ENCODE peak calls at places on chromosomes 12 and 14, in eight cellular contexts. N is cardiac fibroblast, Z is kidney, K is sigmoid colon, X is endothelial cell of umbilical vein, T is AG09309, D is lower leg skin, G is fibroblast of lung. Y is an unnamed sample.

GRCh38 chr12:20395791-20396550 is 27.6 kb downstream of the PDE3A start:
- DNase-seq in N (no peak), Z (no peak), K (no peak), X (no peak), T (no peak), D (no peak), G (no peak), Y (no peak)

GRCh38 chr12:47304161-47304560 is 224.4 kb upstream of the AMIGO2 start:
- DNase-seq in N (no peak), Z (no peak), K (no peak), X (no peak), T (no peak), D (no peak), G (no peak), Y (no peak)

GRCh38 chr12:92929957-92930356 is 862 bp upstream of the EEA1 start:
- DNase-seq in N (peak), Z (no peak), K (no peak), X (no peak), T (no peak), D (no peak), G (no peak), Y (no peak)

GRCh38 chr12:93109794-93110203 is 180.7 kb upstream of the EEA1 start:
- DNase-seq in N (no peak), Z (no peak), K (no peak), X (no peak), T (no peak), D (no peak), G (no peak), Y (no peak)

GRCh38 chr12:95214466-95214865 is 2.8 kb downstream of the FGD6 start:
- DNase-seq in N (no peak), Z (no peak), K (no peak), X (peak), T (no peak), D (no peak), G (no peak), Y (peak)

GRCh38 chr14:85233756-85234545 is 296.0 kb upstream of the FLRT2 start:
- DNase-seq in N (peak), Z (no peak), K (no peak), X (peak), T (no peak), D (no peak), G (peak), Y (peak)

GRCh38 chr12:49671051-49671765 is 36.0 kb downstream of the FMNL3 start:
- DNase-seq in N (no peak), Z (peak), K (peak), X (peak), T (no peak), D (no peak), G (no peak), Y (no peak)

GRCh38 chr12:6868211-6869048 is 1.1 kb downstream of the TPI1 start:
- DNase-seq in N (no peak), Z (peak), K (no peak), X (no peak), T (no peak), D (no peak), G (no peak), Y (peak)

GRCh38 chr12:45732250-45732649 is 2.7 kb downstream of the ARID2 start:
- DNase-seq in N (peak), Z (no peak), K (no peak), X (peak), T (no peak), D (no peak), G (peak), Y (peak)

GRCh38 chr12:30806989-30807694 is 52.4 kb upstream of the CAPRIN2 start:
- DNase-seq in N (peak), Z (no peak), K (no peak), X (peak), T (no peak), D (no peak), G (peak), Y (peak)

GRCh38 chr12:122123051-122123760 is 44.6 kb downstream of the MLXIP start:
- DNase-seq in N (peak), Z (peak), K (peak), X (peak), T (no peak), D (peak), G (peak), Y (peak)

GRCh38 chr12:109085590-109085989 is 7.7 kb downstream of the ALKBH2 start:
- DNase-seq in N (no peak), Z (peak), K (no peak), X (no peak), T (no peak), D (no peak), G (no peak), Y (no peak)

GRCh38 chr14:42299692-42300091 is 693.0 kb downstream of the LRFN5 start:
- DNase-seq in N (no peak), Z (no peak), K (no peak), X (no peak), T (no peak), D (no peak), G (no peak), Y (peak)

GRCh38 chr12:96094201-96094600 is 58.8 kb upstream of the LTA4H start:
- DNase-seq in N (no peak), Z (no peak), K (no peak), X (peak), T (no peak), D (peak), G (no peak), Y (peak)

GRCh38 chr12:113247123-113248045 is 26.1 kb downstream of the TPCN1 start:
- DNase-seq in N (no peak), Z (no peak), K (no peak), X (peak), T (no peak), D (no peak), G (peak), Y (peak)

GRCh38 chr12:121400332-121401139 is 618 bp downstream of the RNF34 start:
- DNase-seq in N (peak), Z (no peak), K (peak), X (peak), T (no peak), D (peak), G (peak), Y (peak)

GRCh38 chr12:92961949-92962348 is 32.9 kb upstream of the EEA1 start:
- DNase-seq in N (no peak), Z (no peak), K (no peak), X (no peak), T (no peak), D (no peak), G (no peak), Y (peak)

GRCh38 chr12:109503611-109504010 is 26.2 kb downstream of the UBE3B start:
- DNase-seq in N (no peak), Z (no peak), K (no peak), X (no peak), T (no peak), D (no peak), G (no peak), Y (no peak)

GRCh38 chr12:51814311-51815088 is 34.0 kb downstream of the FIGNL2 start:
- DNase-seq in N (peak), Z (peak), K (peak), X (peak), T (peak), D (no peak), G (peak), Y (peak)
- H3K4me3 ChIP-seq in N (peak), Z (peak), K (peak), X (peak), T (peak), D (peak), G (peak), Y (peak)

GRCh38 chr12:58367041-58367440 is 425.7 kb downstream of the ATP23 start:
- DNase-seq in N (no peak), Z (no peak), K (no peak), X (no peak), T (no peak), D (no peak), G (no peak), Y (no peak)

GRCh38 chr12:58368001-58368400 is 426.6 kb downstream of the ATP23 start:
- DNase-seq in N (no peak), Z (no peak), K (no peak), X (no peak), T (no peak), D (no peak), G (no peak), Y (no peak)

GRCh38 chr12:58378038-58378437 is 436.7 kb downstream of the ATP23 start:
- DNase-seq in N (peak), Z (no peak), K (no peak), X (no peak), T (no peak), D (no peak), G (peak), Y (peak)

GRCh38 chr12:58369576-58369975 is 428.2 kb downstream of the ATP23 start:
- DNase-seq in N (no peak), Z (no peak), K (no peak), X (no peak), T (no peak), D (no peak), G (no peak), Y (no peak)

GRCh38 chr12:58372298-58372697 is 430.9 kb downstream of the ATP23 start:
- DNase-seq in N (no peak), Z (no peak), K (no peak), X (no peak), T (no peak), D (no peak), G (no peak), Y (no peak)
- H3K4me3 ChIP-seq in N (no peak), Z (no peak), K (no peak), X (no peak), T (no peak), D (no peak), G (no peak), Y (no peak)

DNA sequence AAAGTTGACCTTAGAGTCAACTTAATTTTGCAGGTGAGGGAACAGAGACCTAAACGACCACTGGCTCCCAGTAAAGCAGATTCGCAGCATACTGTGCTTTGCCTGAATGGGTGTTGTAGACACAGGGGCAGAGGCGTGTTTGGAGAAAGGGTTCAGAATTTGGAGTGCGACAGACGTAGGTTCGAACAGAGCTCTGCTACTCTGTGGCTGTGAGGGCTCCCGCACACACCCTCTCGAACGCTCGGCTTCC is 240 bp upstream of the TOMM20L start:
- DNase-seq in N (no peak), Z (no peak), K (no peak), X (no peak), T (no peak), D (no peak), G (no peak), Y (no peak)
- H3K4me3 ChIP-seq in N (peak), Z (peak), K (peak), X (peak), T (peak), D (peak), G (peak), Y (peak)

DNA sequence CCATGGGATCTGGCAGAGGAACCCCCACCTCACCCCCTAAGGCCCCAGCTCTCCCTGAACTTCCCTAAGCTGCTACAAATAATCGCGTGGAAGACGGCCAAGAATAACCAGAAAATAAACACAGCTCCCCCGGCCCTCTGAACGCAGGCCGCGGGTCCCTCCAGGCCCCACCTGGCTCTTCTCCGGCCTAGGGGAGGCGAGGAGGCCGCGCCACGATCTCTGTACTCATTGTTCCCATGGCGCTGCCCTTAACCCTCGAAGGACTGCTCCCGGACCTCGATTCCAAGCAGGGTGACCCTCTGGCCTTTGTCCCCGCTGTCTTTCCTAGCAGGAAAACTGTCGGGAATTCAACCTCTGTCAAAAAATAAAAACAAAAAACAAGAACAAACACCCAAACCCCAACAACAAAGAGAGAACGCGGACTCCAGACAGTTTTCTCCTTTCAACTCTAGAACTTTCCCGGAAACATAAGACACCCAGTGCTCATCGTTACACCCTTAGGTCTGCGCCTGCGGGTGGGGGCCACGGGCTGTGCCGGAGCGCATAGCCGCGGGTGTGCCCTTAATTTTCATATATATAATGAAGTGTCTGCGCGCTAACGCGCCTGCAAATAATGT is 34.0 kb upstream of the TBX5 start:
- DNase-seq in N (no peak), Z (no peak), K (no peak), X (no peak), T (no peak), D (no peak), G (no peak), Y (no peak)
- H3K4me3 ChIP-seq in N (no peak), Z (no peak), K (no peak), X (no peak), T (no peak), D (no peak), G (no peak), Y (no peak)

GRCh38 chr12:33440477-33440876 is 858 bp upstream of the SYT10 start:
- DNase-seq in N (no peak), Z (no peak), K (no peak), X (no peak), T (no peak), D (no peak), G (no peak), Y (no peak)
- H3K4me3 ChIP-seq in N (no peak), Z (no peak), K (no peak), X (no peak), T (no peak), D (no peak), G (no peak), Y (no peak)